ENCODE peak calls at places on chromosomes 4 and X, in ten cellular contexts. X is heart right ventricle; S is activated naive CD4-positive, alpha-beta T cell treated with anti-CD3 and anti-CD28 coated beads, Interleukin-2, amount 50 U/mL, for 72 hours; W is ovary; O is amniotic epithelial cell; B is endothelial cell; F is fibroblast of pulmonary artery; M is Right ventricle myocardium inferior; D is T-helper 1 cell; K is stromal cell of bone marrow. N is an unnamed sample.

GRCh38 chr4:26029512-26030131 is 115.6 kb downstream of the SMIM20 start:
- DNase-seq in X (no peak), S (no peak), W (peak; percentile 38), O (no peak), B (no peak), F (no peak), M (no peak), D (no peak), K (no peak), N (no peak)

GRCh38 chr4:26320159-26320452 is 708 bp upstream of the RBPJ start:
- DNase-seq in X (no peak), S (peak; percentile 56), W (no peak), O (peak; percentile 38), B (no peak), F (peak; percentile 37), M (no peak), D (no peak), K (no peak), N (peak; percentile 28)

GRCh38 chr4:91837608-91838029 is 466.1 kb upstream of the GRID2 start:
- DNase-seq in X (no peak), S (no peak), W (no peak), O (peak; percentile 99), B (no peak), F (peak; percentile 88), M (no peak), D (no peak), K (peak; percentile 13), N (no peak)

GRCh38 chrX:109199726-109200125 is 282.2 kb downstream of the GUCY2F start:
- DNase-seq in X (no peak), S (no peak), W (no peak), O (no peak), B (no peak), F (peak; percentile 36), M (no peak), D (no peak), K (peak; percentile 44), N (no peak)

GRCh38 chrX:69968956-69969355 is 80.8 kb downstream of the AWAT2 start:
- DNase-seq in X (no peak), S (no peak), W (peak; percentile 19), O (no peak), B (no peak), F (peak; percentile 14), M (no peak), D (no peak), K (no peak), N (no peak)

GRCh38 chrX:108299101-108299591 is 139.1 kb downstream of the COL4A6 start:
- DNase-seq in X (no peak), S (no peak), W (no peak), O (peak; percentile 59), B (no peak), F (peak; percentile 66), M (no peak), D (no peak), K (no peak), N (peak; percentile 46)

GRCh38 chr4:174794706-174795105 is 34.3 kb downstream of the GLRA3 start:
- DNase-seq in X (no peak), S (no peak), W (no peak), O (no peak), B (no peak), F (no peak), M (no peak), D (no peak), K (peak; percentile 8), N (no peak)

GRCh38 chr4:125313497-125313896 is 1.3 kb upstream of the FAT4 start:
- DNase-seq in X (peak; percentile 72), S (peak; percentile 39), W (no peak), O (peak; percentile 82), B (peak; percentile 72), F (peak; percentile 96), M (no peak), D (no peak), K (peak; percentile 83), N (peak; percentile 94)

GRCh38 chr4:16269742-16270522 is 43.7 kb upstream of the TAPT1 start:
- DNase-seq in X (no peak), S (no peak), W (no peak), O (peak; percentile 90), B (no peak), F (peak; percentile 84), M (peak; percentile 67), D (no peak), K (peak; percentile 96), N (peak; percentile 55)

GRCh38 chrX:13290891-13291614 is 28.8 kb downstream of the ATXN3L start:
- DNase-seq in X (no peak), S (no peak), W (no peak), O (no peak), B (no peak), F (no peak), M (no peak), D (no peak), K (no peak), N (no peak)

GRCh38 chrX:2500091-2500680 is 590 bp downstream of the DHRSX start:
- DNase-seq in X (peak; percentile 43), S (peak; percentile 36), W (peak; percentile 62), O (peak; percentile 73), B (peak; percentile 57), F (peak; percentile 55), M (no peak), D (no peak), K (no peak), N (peak; percentile 65)

GRCh38 chr4:148405161-148405893 is 36.9 kb downstream of the NR3C2 start:
- DNase-seq in X (no peak), S (no peak), W (no peak), O (no peak), B (no peak), F (no peak), M (no peak), D (no peak), K (no peak), N (no peak)

GRCh38 chrX:71533850-71534515 is 1.1 kb downstream of the OGT start:
- DNase-seq in X (peak; percentile 46), S (peak; percentile 50), W (peak; percentile 49), O (peak; percentile 43), B (peak; percentile 35), F (peak; percentile 54), M (peak; percentile 76), D (peak; percentile 31), K (no peak), N (peak; percentile 32)

GRCh38 chrX:27987862-27988646 is 6.8 kb upstream of the DCAF8L1 start:
- DNase-seq in X (no peak), S (no peak), W (no peak), O (no peak), B (no peak), F (no peak), M (no peak), D (no peak), K (no peak), N (no peak)

GRCh38 chr4:132992686-132993085 is 156.4 kb upstream of the PCDH10 start:
- DNase-seq in X (no peak), S (no peak), W (no peak), O (no peak), B (no peak), F (peak; percentile 35), M (no peak), D (no peak), K (no peak), N (no peak)

GRCh38 chrX:24396236-24396929 is 35.9 kb downstream of the SUPT20HL1 start:
- DNase-seq in X (no peak), S (no peak), W (no peak), O (peak; percentile 33), B (no peak), F (peak; percentile 66), M (no peak), D (no peak), K (peak; percentile 45), N (peak; percentile 17)

GRCh38 chr4:123064390-123064789 is 142.0 kb upstream of the NUDT6 start:
- DNase-seq in X (no peak), S (no peak), W (no peak), O (peak; percentile 91), B (no peak), F (peak; percentile 94), M (no peak), D (no peak), K (no peak), N (peak; percentile 11)

GRCh38 chrX:72048515-72049455 is 82.9 kb downstream of the RTL5 start:
- DNase-seq in X (no peak), S (no peak), W (no peak), O (no peak), B (no peak), F (no peak), M (no peak), D (no peak), K (no peak), N (no peak)

GRCh38 chr4:141335166-141335565 is 114.5 kb downstream of the ZNF330 start:
- DNase-seq in X (no peak), S (no peak), W (no peak), O (no peak), B (no peak), F (no peak), M (no peak), D (no peak), K (no peak), N (no peak)

GRCh38 chr4:87848622-87849351 is 16.0 kb downstream of the MEPE start:
- DNase-seq in X (peak; percentile 56), S (peak; percentile 27), W (peak; percentile 28), O (peak; percentile 68), B (peak; percentile 27), F (peak; percentile 80), M (no peak), D (no peak), K (peak; percentile 61), N (peak; percentile 56)

GRCh38 chrX:66684196-66684595 is 45.3 kb upstream of the EDA2R start:
- DNase-seq in X (no peak), S (no peak), W (no peak), O (no peak), B (no peak), F (peak; percentile 26), M (no peak), D (no peak), K (peak; percentile 49), N (no peak)

GRCh38 chr4:153450545-153450917 is 15.6 kb upstream of the TMEM131L start:
- DNase-seq in X (no peak), S (no peak), W (no peak), O (no peak), B (no peak), F (no peak), M (no peak), D (no peak), K (no peak), N (no peak)

GRCh38 chr4:141246243-141246642 is 25.5 kb downstream of the ZNF330 start:
- DNase-seq in X (no peak), S (no peak), W (no peak), O (peak; percentile 72), B (no peak), F (peak; percentile 77), M (no peak), D (no peak), K (peak; percentile 8), N (peak; percentile 74)

GRCh38 chrX:9465380-9466114 is 689 bp downstream of the TBL1X start:
- DNase-seq in X (peak; percentile 6), S (peak; percentile 26), W (peak; percentile 42), O (no peak), B (peak; percentile 24), F (no peak), M (no peak), D (peak; percentile 30), K (no peak), N (no peak)

GRCh38 chr4:85448880-85449763 is 25.8 kb upstream of the ARHGAP24 start:
- DNase-seq in X (no peak), S (no peak), W (no peak), O (peak; percentile 19), B (no peak), F (no peak), M (no peak), D (no peak), K (no peak), N (no peak)

GRCh38 chr4:141258558-141258957 is 37.9 kb downstream of the ZNF330 start:
- DNase-seq in X (no peak), S (no peak), W (no peak), O (no peak), B (no peak), F (no peak), M (no peak), D (no peak), K (no peak), N (no peak)

GRCh38 chr4:115323106-115323684 is 209.8 kb upstream of the NDST4 start:
- DNase-seq in X (no peak), S (no peak), W (no peak), O (no peak), B (no peak), F (no peak), M (no peak), D (no peak), K (no peak), N (no peak)

N was measured in IMR-90.